ENCODE peak calls at places on chromosome 12, in five cellular contexts. One of them, this sample, is unnamed.

GRCh38 chr12:95620171-95620570 is 68.9 kb upstream of the USP44 start:
- DNase-seq in DMS153: no peak
- DNase-seq in fibroblast of lung: no peak
- DNase-seq in HFFc6: no peak
- DNase-seq in activated CD8-positive, alpha-beta T cell treated with anti-CD3 and anti-CD28 coated beads for 36 hours: no peak
- DNase-seq in this sample: no peak

GRCh38 chr12:128801879-128802391 is 21.8 kb downstream of the SLC15A4 start:
- DNase-seq in DMS153: no peak
- DNase-seq in activated CD8-positive, alpha-beta T cell treated with anti-CD3 and anti-CD28 coated beads for 36 hours: no peak
- DNase-seq in fibroblast of lung: no peak
- DNase-seq in HFFc6: peak
- DNase-seq in this sample: no peak

GRCh38 chr12:29921307-29921706 is 137.6 kb upstream of the TMTC1 start:
- DNase-seq in activated CD8-positive, alpha-beta T cell treated with anti-CD3 and anti-CD28 coated beads for 36 hours: no peak
- DNase-seq in fibroblast of lung: peak
- DNase-seq in HFFc6: no peak
- DNase-seq in DMS153: no peak
- DNase-seq in this sample: no peak

GRCh38 chr12:114265036-114265435 is 140.9 kb downstream of the TBX5 start:
- DNase-seq in activated CD8-positive, alpha-beta T cell treated with anti-CD3 and anti-CD28 coated beads for 36 hours: no peak
- DNase-seq in fibroblast of lung: no peak
- DNase-seq in HFFc6: no peak
- DNase-seq in DMS153: no peak
- DNase-seq in this sample: no peak

GRCh38 chr12:113757223-113758002 is 208.7 kb downstream of the RBM19 start:
- DNase-seq in DMS153: no peak
- DNase-seq in activated CD8-positive, alpha-beta T cell treated with anti-CD3 and anti-CD28 coated beads for 36 hours: no peak
- DNase-seq in HFFc6: no peak
- DNase-seq in fibroblast of lung: no peak
- DNase-seq in this sample: no peak

GRCh38 chr12:44500423-44500822 is 375.7 kb downstream of the NELL2 start:
- DNase-seq in fibroblast of lung: no peak
- DNase-seq in DMS153: no peak
- DNase-seq in HFFc6: no peak
- DNase-seq in activated CD8-positive, alpha-beta T cell treated with anti-CD3 and anti-CD28 coated beads for 36 hours: no peak
- DNase-seq in this sample: no peak

GRCh38 chr12:117228239-117228638 is 38.0 kb upstream of the FBXO21 start:
- DNase-seq in activated CD8-positive, alpha-beta T cell treated with anti-CD3 and anti-CD28 coated beads for 36 hours: no peak
- DNase-seq in HFFc6: peak
- DNase-seq in DMS153: no peak
- DNase-seq in fibroblast of lung: no peak
- DNase-seq in this sample: no peak

GRCh38 chr12:54032627-54033100 is at the start of gene HOXC5:
- DNase-seq in fibroblast of lung: peak
- DNase-seq in activated CD8-positive, alpha-beta T cell treated with anti-CD3 and anti-CD28 coated beads for 36 hours: peak
- DNase-seq in HFFc6: peak
- DNase-seq in DMS153: no peak
- DNase-seq in this sample: peak

GRCh38 chr12:96274331-96274730 is 80.2 kb downstream of the ELK3 start:
- DNase-seq in DMS153: no peak
- DNase-seq in activated CD8-positive, alpha-beta T cell treated with anti-CD3 and anti-CD28 coated beads for 36 hours: no peak
- DNase-seq in fibroblast of lung: peak
- DNase-seq in HFFc6: peak
- DNase-seq in this sample: no peak

GRCh38 chr12:68440068-68440581 is 108.0 kb upstream of the MDM1 start:
- DNase-seq in activated CD8-positive, alpha-beta T cell treated with anti-CD3 and anti-CD28 coated beads for 36 hours: no peak
- DNase-seq in DMS153: no peak
- DNase-seq in HFFc6: peak
- DNase-seq in fibroblast of lung: peak
- DNase-seq in this sample: no peak

GRCh38 chr12:43973993-43974392 is 138.1 kb downstream of the TMEM117 start:
- DNase-seq in HFFc6: no peak
- DNase-seq in activated CD8-positive, alpha-beta T cell treated with anti-CD3 and anti-CD28 coated beads for 36 hours: no peak
- DNase-seq in fibroblast of lung: no peak
- DNase-seq in DMS153: no peak
- DNase-seq in this sample: no peak

GRCh38 chr12:99138397-99138796 is 493.3 kb downstream of the APAF1 start:
- DNase-seq in HFFc6: no peak
- DNase-seq in activated CD8-positive, alpha-beta T cell treated with anti-CD3 and anti-CD28 coated beads for 36 hours: no peak
- DNase-seq in DMS153: no peak
- DNase-seq in fibroblast of lung: no peak
- DNase-seq in this sample: no peak

GRCh38 chr12:47023311-47023710 is 56.1 kb upstream of the PCED1B start:
- DNase-seq in activated CD8-positive, alpha-beta T cell treated with anti-CD3 and anti-CD28 coated beads for 36 hours: no peak
- DNase-seq in DMS153: no peak
- DNase-seq in HFFc6: no peak
- DNase-seq in fibroblast of lung: no peak
- DNase-seq in this sample: no peak

GRCh38 chr12:55060470-55060869 is 40.7 kb downstream of the NEUROD4 start:
- DNase-seq in DMS153: no peak
- DNase-seq in HFFc6: no peak
- DNase-seq in activated CD8-positive, alpha-beta T cell treated with anti-CD3 and anti-CD28 coated beads for 36 hours: peak
- DNase-seq in fibroblast of lung: no peak
- DNase-seq in this sample: peak

GRCh38 chr12:6141048-6141447 is 16.6 kb upstream of the VWF start:
- DNase-seq in activated CD8-positive, alpha-beta T cell treated with anti-CD3 and anti-CD28 coated beads for 36 hours: peak
- DNase-seq in fibroblast of lung: peak
- DNase-seq in DMS153: no peak
- DNase-seq in HFFc6: no peak
- DNase-seq in this sample: peak

GRCh38 chr12:88865537-88865936 is 285.3 kb upstream of the KITLG start:
- DNase-seq in DMS153: no peak
- DNase-seq in HFFc6: no peak
- DNase-seq in fibroblast of lung: no peak
- DNase-seq in activated CD8-positive, alpha-beta T cell treated with anti-CD3 and anti-CD28 coated beads for 36 hours: no peak
- DNase-seq in this sample: no peak

GRCh38 chr12:48826209-48826855 is 8.0 kb downstream of the CACNB3 start:
- DNase-seq in activated CD8-positive, alpha-beta T cell treated with anti-CD3 and anti-CD28 coated beads for 36 hours: no peak
- DNase-seq in HFFc6: no peak
- DNase-seq in DMS153: no peak
- DNase-seq in fibroblast of lung: no peak
- DNase-seq in this sample: no peak

GRCh38 chr12:50922820-50923219 is 29.5 kb upstream of the HIGD1C start:
- DNase-seq in DMS153: no peak
- DNase-seq in fibroblast of lung: peak
- DNase-seq in HFFc6: no peak
- DNase-seq in activated CD8-positive, alpha-beta T cell treated with anti-CD3 and anti-CD28 coated beads for 36 hours: no peak
- DNase-seq in this sample: no peak

GRCh38 chr12:24630446-24630845 is 318.5 kb downstream of the BCAT1 start:
- DNase-seq in fibroblast of lung: no peak
- DNase-seq in HFFc6: no peak
- DNase-seq in activated CD8-positive, alpha-beta T cell treated with anti-CD3 and anti-CD28 coated beads for 36 hours: no peak
- DNase-seq in DMS153: no peak
- DNase-seq in this sample: no peak

GRCh38 chr12:110683888-110684287 is 5.0 kb downstream of the HVCN1 start:
- DNase-seq in DMS153: no peak
- DNase-seq in fibroblast of lung: no peak
- DNase-seq in HFFc6: no peak
- DNase-seq in activated CD8-positive, alpha-beta T cell treated with anti-CD3 and anti-CD28 coated beads for 36 hours: no peak
- DNase-seq in this sample: no peak

GRCh38 chr12:99959549-99960170 is 25.1 kb downstream of the ANKS1B start:
- DNase-seq in HFFc6: no peak
- DNase-seq in activated CD8-positive, alpha-beta T cell treated with anti-CD3 and anti-CD28 coated beads for 36 hours: no peak
- DNase-seq in fibroblast of lung: peak
- DNase-seq in DMS153: no peak
- DNase-seq in this sample: no peak

GRCh38 chr12:121537814-121538698 is 42.8 kb downstream of the KDM2B start:
- DNase-seq in HFFc6: no peak
- DNase-seq in fibroblast of lung: no peak
- DNase-seq in DMS153: no peak
- DNase-seq in activated CD8-positive, alpha-beta T cell treated with anti-CD3 and anti-CD28 coated beads for 36 hours: peak
- DNase-seq in this sample: peak

GRCh38 chr12:65707051-65707450 is 117.2 kb upstream of the HMGA2 start:
- DNase-seq in HFFc6: no peak
- DNase-seq in fibroblast of lung: no peak
- DNase-seq in DMS153: no peak
- DNase-seq in activated CD8-positive, alpha-beta T cell treated with anti-CD3 and anti-CD28 coated beads for 36 hours: no peak
- DNase-seq in this sample: no peak

GRCh38 chr12:102680296-102680695 is 199.9 kb upstream of the IGF1 start:
- DNase-seq in activated CD8-positive, alpha-beta T cell treated with anti-CD3 and anti-CD28 coated beads for 36 hours: no peak
- DNase-seq in fibroblast of lung: no peak
- DNase-seq in DMS153: no peak
- DNase-seq in HFFc6: no peak
- DNase-seq in this sample: no peak

GRCh38 chr12:107679346-107679745 is 6.3 kb upstream of the PWP1 start:
- DNase-seq in DMS153: no peak
- DNase-seq in activated CD8-positive, alpha-beta T cell treated with anti-CD3 and anti-CD28 coated beads for 36 hours: no peak
- DNase-seq in HFFc6: no peak
- DNase-seq in fibroblast of lung: no peak
- DNase-seq in this sample: no peak

GRCh38 chr12:70359458-70360197 is 6.5 kb upstream of the KCNMB4 start:
- DNase-seq in DMS153: no peak
- DNase-seq in activated CD8-positive, alpha-beta T cell treated with anti-CD3 and anti-CD28 coated beads for 36 hours: no peak
- DNase-seq in fibroblast of lung: no peak
- DNase-seq in HFFc6: no peak
- DNase-seq in this sample: no peak

This sample was measured in activated CD4-positive, alpha-beta T cell treated with anti-CD3 and anti-CD28 coated beads for 48 hours.